ENCODE peak calls at places on chromosomes 3 and 15, in seven cellular contexts. One of them, this sample, is unnamed.

GRCh38 chr3:82783188-82783587 is 1021.7 kb upstream of the GBE1 start:
- DNase-seq in GM12878: no peak
- DNase-seq in left ventricle myocardium inferior: no peak
- DNase-seq in heart left ventricle: no peak
- DNase-seq in breast epithelium: no peak
- DNase-seq in astrocyte of the spinal cord: no peak
- DNase-seq in dorsolateral prefrontal cortex: no peak
- DNase-seq in this sample: no peak

GRCh38 chr15:25345943-25346342 is 92.9 kb downstream of the UBE3A start:
- DNase-seq in dorsolateral prefrontal cortex: peak
- DNase-seq in left ventricle myocardium inferior: peak
- DNase-seq in astrocyte of the spinal cord: peak
- DNase-seq in heart left ventricle: peak
- DNase-seq in GM12878: no peak
- DNase-seq in breast epithelium: no peak
- DNase-seq in this sample: no peak

GRCh38 chr15:48494646-48495045 is 150.9 kb downstream of the FBN1 start:
- DNase-seq in breast epithelium: no peak
- DNase-seq in astrocyte of the spinal cord: peak
- DNase-seq in left ventricle myocardium inferior: no peak
- DNase-seq in dorsolateral prefrontal cortex: no peak
- DNase-seq in GM12878: no peak
- DNase-seq in heart left ventricle: no peak
- DNase-seq in this sample: no peak

GRCh38 chr3:172315401-172316091 is 132.7 kb downstream of the GHSR start:
- DNase-seq in left ventricle myocardium inferior: no peak
- DNase-seq in astrocyte of the spinal cord: peak
- DNase-seq in heart left ventricle: peak
- DNase-seq in GM12878: no peak
- DNase-seq in dorsolateral prefrontal cortex: no peak
- DNase-seq in breast epithelium: no peak
- DNase-seq in this sample: no peak

GRCh38 chr3:168096210-168096795 is 579 bp upstream of the GOLIM4 start:
- DNase-seq in astrocyte of the spinal cord: peak
- DNase-seq in heart left ventricle: peak
- DNase-seq in left ventricle myocardium inferior: peak
- DNase-seq in GM12878: peak
- DNase-seq in dorsolateral prefrontal cortex: peak
- DNase-seq in breast epithelium: no peak
- DNase-seq in this sample: peak

GRCh38 chr15:82122754-82123400 is 77.1 kb upstream of the MEX3B start:
- DNase-seq in breast epithelium: no peak
- DNase-seq in GM12878: no peak
- DNase-seq in left ventricle myocardium inferior: no peak
- DNase-seq in astrocyte of the spinal cord: peak
- DNase-seq in heart left ventricle: no peak
- DNase-seq in dorsolateral prefrontal cortex: no peak
- DNase-seq in this sample: peak

GRCh38 chr3:42128526-42128925 is 37.4 kb downstream of the TRAK1 start:
- DNase-seq in astrocyte of the spinal cord: no peak
- DNase-seq in heart left ventricle: no peak
- DNase-seq in dorsolateral prefrontal cortex: no peak
- DNase-seq in GM12878: no peak
- DNase-seq in left ventricle myocardium inferior: no peak
- DNase-seq in breast epithelium: no peak
- DNase-seq in this sample: no peak

GRCh38 chr3:184322731-184323487 is 8.5 kb downstream of the EIF4G1 start:
- DNase-seq in GM12878: no peak
- DNase-seq in left ventricle myocardium inferior: no peak
- DNase-seq in breast epithelium: no peak
- DNase-seq in heart left ventricle: no peak
- DNase-seq in dorsolateral prefrontal cortex: no peak
- DNase-seq in astrocyte of the spinal cord: no peak
- DNase-seq in this sample: no peak

GRCh38 chr15:33211409-33211808 is 16.9 kb upstream of the FMN1 start:
- DNase-seq in astrocyte of the spinal cord: no peak
- DNase-seq in breast epithelium: no peak
- DNase-seq in heart left ventricle: peak
- DNase-seq in GM12878: no peak
- DNase-seq in dorsolateral prefrontal cortex: no peak
- DNase-seq in left ventricle myocardium inferior: no peak
- DNase-seq in this sample: no peak

GRCh38 chr3:130539005-130539404 is 22.0 kb downstream of the COL6A6 start:
- DNase-seq in left ventricle myocardium inferior: no peak
- DNase-seq in dorsolateral prefrontal cortex: no peak
- DNase-seq in breast epithelium: no peak
- DNase-seq in astrocyte of the spinal cord: peak
- DNase-seq in GM12878: no peak
- DNase-seq in heart left ventricle: no peak
- DNase-seq in this sample: no peak

GRCh38 chr3:69838696-69839515 is 99.6 kb downstream of the MITF start:
- DNase-seq in left ventricle myocardium inferior: no peak
- DNase-seq in astrocyte of the spinal cord: no peak
- DNase-seq in breast epithelium: no peak
- DNase-seq in dorsolateral prefrontal cortex: no peak
- DNase-seq in GM12878: no peak
- DNase-seq in heart left ventricle: no peak
- DNase-seq in this sample: no peak

GRCh38 chr3:69842789-69843188 is 103.5 kb downstream of the MITF start:
- DNase-seq in dorsolateral prefrontal cortex: no peak
- DNase-seq in heart left ventricle: peak
- DNase-seq in astrocyte of the spinal cord: no peak
- DNase-seq in GM12878: no peak
- DNase-seq in breast epithelium: no peak
- DNase-seq in left ventricle myocardium inferior: peak
- DNase-seq in this sample: no peak

GRCh38 chr3:69833591-69833990 is 94.3 kb downstream of the MITF start:
- DNase-seq in left ventricle myocardium inferior: no peak
- DNase-seq in GM12878: no peak
- DNase-seq in breast epithelium: no peak
- DNase-seq in dorsolateral prefrontal cortex: no peak
- DNase-seq in heart left ventricle: no peak
- DNase-seq in astrocyte of the spinal cord: no peak
- DNase-seq in this sample: no peak

GRCh38 chr3:69838217-69838616 is 99.0 kb downstream of the MITF start:
- DNase-seq in dorsolateral prefrontal cortex: no peak
- DNase-seq in left ventricle myocardium inferior: no peak
- DNase-seq in astrocyte of the spinal cord: peak
- DNase-seq in GM12878: no peak
- DNase-seq in breast epithelium: no peak
- DNase-seq in heart left ventricle: no peak
- DNase-seq in this sample: no peak
- TF ChIP-seq CTCF in dorsolateral prefrontal cortex: no peak
- TF ChIP-seq CTCF in left ventricle myocardium inferior: no peak
- TF ChIP-seq CTCF in astrocyte of the spinal cord: no peak
- TF ChIP-seq CTCF in GM12878: no peak
- TF ChIP-seq CTCF in breast epithelium: no peak
- TF ChIP-seq CTCF in heart left ventricle: no peak
- TF ChIP-seq CTCF in this sample: no peak

GRCh38 chr15:23039151-23039916 is at the start of gene TUBGCP5:
- DNase-seq in dorsolateral prefrontal cortex: peak
- DNase-seq in astrocyte of the spinal cord: peak
- DNase-seq in left ventricle myocardium inferior: peak
- DNase-seq in heart left ventricle: peak
- DNase-seq in GM12878: peak
- DNase-seq in breast epithelium: peak
- DNase-seq in this sample: peak
- H3K4me3 ChIP-seq in dorsolateral prefrontal cortex: peak
- H3K4me3 ChIP-seq in astrocyte of the spinal cord: peak
- H3K4me3 ChIP-seq in left ventricle myocardium inferior: peak
- H3K4me3 ChIP-seq in heart left ventricle: peak
- H3K4me3 ChIP-seq in GM12878: peak
- H3K4me3 ChIP-seq in breast epithelium: peak
- H3K4me3 ChIP-seq in this sample: peak

GRCh38 chr15:63025460-63025859 is 17.1 kb upstream of the TPM1 start:
- DNase-seq in breast epithelium: no peak
- DNase-seq in left ventricle myocardium inferior: no peak
- DNase-seq in heart left ventricle: no peak
- DNase-seq in dorsolateral prefrontal cortex: no peak
- DNase-seq in GM12878: no peak
- DNase-seq in astrocyte of the spinal cord: no peak
- DNase-seq in this sample: no peak
- TF ChIP-seq CTCF in breast epithelium: no peak
- TF ChIP-seq CTCF in left ventricle myocardium inferior: no peak
- TF ChIP-seq CTCF in heart left ventricle: no peak
- TF ChIP-seq CTCF in dorsolateral prefrontal cortex: no peak
- TF ChIP-seq CTCF in GM12878: no peak
- TF ChIP-seq CTCF in astrocyte of the spinal cord: no peak
- TF ChIP-seq CTCF in this sample: peak

GRCh38 chr15:98628216-98628615 is 20.1 kb upstream of the IGF1R start:
- DNase-seq in left ventricle myocardium inferior: no peak
- DNase-seq in GM12878: no peak
- DNase-seq in heart left ventricle: no peak
- DNase-seq in dorsolateral prefrontal cortex: no peak
- DNase-seq in breast epithelium: no peak
- DNase-seq in astrocyte of the spinal cord: no peak
- DNase-seq in this sample: no peak
- H3K4me3 ChIP-seq in left ventricle myocardium inferior: no peak
- H3K4me3 ChIP-seq in GM12878: no peak
- H3K4me3 ChIP-seq in heart left ventricle: no peak
- H3K4me3 ChIP-seq in dorsolateral prefrontal cortex: no peak
- H3K4me3 ChIP-seq in breast epithelium: no peak
- H3K4me3 ChIP-seq in astrocyte of the spinal cord: no peak
- H3K4me3 ChIP-seq in this sample: no peak

DNA sequence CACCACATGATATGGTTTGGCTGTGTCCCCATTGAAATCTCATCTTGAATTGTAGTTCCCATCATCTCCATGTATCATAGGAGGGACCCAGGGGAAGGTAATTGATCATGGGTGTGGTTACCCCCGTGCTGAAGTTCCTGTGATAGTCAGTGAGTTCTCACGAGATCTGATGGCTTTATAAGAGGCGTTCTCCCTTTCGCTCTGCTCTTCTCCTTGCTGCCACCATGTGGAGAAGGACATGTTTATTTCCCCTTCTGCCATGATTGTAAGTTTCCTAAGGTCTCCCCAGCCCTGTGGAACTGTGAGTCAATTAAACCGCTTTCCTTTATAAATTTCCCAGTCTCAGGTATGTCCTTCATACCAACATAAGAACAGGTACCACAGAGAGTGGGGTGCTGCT is 21.9 kb downstream of the OSTN start:
- DNase-seq in heart left ventricle: no peak
- DNase-seq in breast epithelium: no peak
- DNase-seq in dorsolateral prefrontal cortex: no peak
- DNase-seq in left ventricle myocardium inferior: no peak
- DNase-seq in astrocyte of the spinal cord: no peak
- DNase-seq in GM12878: no peak
- DNase-seq in this sample: no peak
- TF ChIP-seq CTCF in heart left ventricle: no peak
- TF ChIP-seq CTCF in breast epithelium: no peak
- TF ChIP-seq CTCF in dorsolateral prefrontal cortex: no peak
- TF ChIP-seq CTCF in left ventricle myocardium inferior: no peak
- TF ChIP-seq CTCF in astrocyte of the spinal cord: no peak
- TF ChIP-seq CTCF in GM12878: no peak
- TF ChIP-seq CTCF in this sample: peak

GRCh38 chr3:52721002-52721741 is 15.3 kb downstream of the SPCS1 start:
- DNase-seq in heart left ventricle: no peak
- DNase-seq in astrocyte of the spinal cord: no peak
- DNase-seq in breast epithelium: no peak
- DNase-seq in GM12878: no peak
- DNase-seq in left ventricle myocardium inferior: no peak
- DNase-seq in dorsolateral prefrontal cortex: no peak
- DNase-seq in this sample: no peak
- H3K4me3 ChIP-seq in heart left ventricle: no peak
- H3K4me3 ChIP-seq in astrocyte of the spinal cord: no peak
- H3K4me3 ChIP-seq in breast epithelium: no peak
- H3K4me3 ChIP-seq in GM12878: no peak
- H3K4me3 ChIP-seq in left ventricle myocardium inferior: no peak
- H3K4me3 ChIP-seq in dorsolateral prefrontal cortex: no peak
- H3K4me3 ChIP-seq in this sample: no peak

DNA sequence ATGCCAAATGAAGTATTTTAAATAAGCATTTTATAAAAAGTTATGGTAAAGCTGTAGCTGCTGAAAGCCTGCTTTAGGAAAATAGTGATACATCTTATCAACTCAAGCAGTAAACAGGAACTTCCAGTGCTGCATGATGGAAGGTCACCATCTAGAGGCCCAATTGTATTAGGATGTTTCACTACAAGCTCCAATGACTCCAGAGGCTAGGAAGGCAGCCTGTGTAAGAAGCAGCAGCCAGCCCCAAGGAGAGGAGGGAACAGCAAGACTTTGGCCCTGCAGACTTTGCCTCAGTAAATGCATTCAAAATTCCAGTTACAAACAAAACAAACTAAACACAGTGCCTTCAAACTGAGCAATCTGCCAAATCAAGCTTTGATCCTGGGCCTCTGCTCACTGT is 32.1 kb downstream of the ILDR1 start:
- DNase-seq in astrocyte of the spinal cord: no peak
- DNase-seq in breast epithelium: no peak
- DNase-seq in heart left ventricle: no peak
- DNase-seq in dorsolateral prefrontal cortex: no peak
- DNase-seq in GM12878: no peak
- DNase-seq in left ventricle myocardium inferior: no peak
- DNase-seq in this sample: no peak
- TF ChIP-seq CTCF in astrocyte of the spinal cord: no peak
- TF ChIP-seq CTCF in breast epithelium: no peak
- TF ChIP-seq CTCF in heart left ventricle: no peak
- TF ChIP-seq CTCF in dorsolateral prefrontal cortex: peak
- TF ChIP-seq CTCF in GM12878: peak
- TF ChIP-seq CTCF in left ventricle myocardium inferior: peak
- TF ChIP-seq CTCF in this sample: peak